ENCODE peak calls at places on chromosomes 12 and 14, in six cellular contexts. V, K, J, D, A and X are unnamed samples.

GRCh38 chr14:76904740-76905569 is 78.7 kb downstream of the LRRC74A start:
- DNase-seq in D (peak), A (no peak), K (peak), V (peak), J (peak), X (peak)

GRCh38 chr12:127655691-127656090 is 611.3 kb upstream of the TMEM132C start:
- DNase-seq in J (no peak), V (no peak), A (no peak), D (no peak), K (no peak), X (no peak)

GRCh38 chr14:100428727-100429126 is 105.6 kb downstream of the SLC25A47 start:
- DNase-seq in A (no peak), K (no peak), J (no peak), D (no peak), V (no peak), X (no peak)

GRCh38 chr12:71938728-71939385 is at the start of gene TPH2:
- DNase-seq in V (no peak), J (peak), A (no peak), D (peak), K (no peak), X (peak)

GRCh38 chr12:2845280-2845679 is 10.4 kb upstream of the NRIP2 start:
- DNase-seq in K (no peak), V (no peak), J (no peak), A (no peak), D (no peak), X (no peak)

GRCh38 chr14:63470877-63471565 is 72.2 kb downstream of the PPP2R5E start:
- DNase-seq in V (no peak), J (no peak), A (no peak), K (no peak), D (no peak), X (no peak)

GRCh38 chr12:46509135-46509534 is 136.6 kb upstream of the SLC38A2 start:
- DNase-seq in A (no peak), V (no peak), J (no peak), D (no peak), K (no peak), X (no peak)

GRCh38 chr12:57521475-57522018 is 1.1 kb upstream of the MBD6 start:
- DNase-seq in D (peak), V (no peak), A (no peak), J (no peak), K (no peak), X (peak)

GRCh38 chr14:92451755-92452154 is 61.8 kb upstream of the RIN3 start:
- DNase-seq in K (no peak), J (no peak), A (no peak), V (no peak), D (no peak), X (no peak)

GRCh38 chr12:113173081-113173698 is 12.1 kb downstream of the DDX54 start:
- DNase-seq in V (no peak), A (no peak), J (no peak), K (no peak), D (no peak), X (no peak)

GRCh38 chr12:115440438-115440837 is 756.5 kb upstream of the TBX3 start:
- DNase-seq in J (no peak), A (no peak), K (no peak), V (no peak), D (no peak), X (peak)

GRCh38 chr14:26966942-26967341 is 369.1 kb upstream of the NOVA1 start:
- DNase-seq in K (no peak), A (no peak), V (no peak), D (no peak), J (no peak), X (peak)

GRCh38 chr12:53050426-53051057 is 677 bp downstream of the TNS2 start:
- DNase-seq in D (no peak), K (no peak), J (no peak), A (no peak), V (no peak), X (no peak)

GRCh38 chr12:81375969-81376368 is 298.1 kb downstream of the ACSS3 start:
- DNase-seq in V (no peak), D (no peak), K (no peak), A (no peak), J (no peak), X (no peak)

GRCh38 chr14:104965561-104966231 is 12.5 kb downstream of the AHNAK2 start:
- DNase-seq in J (no peak), K (no peak), A (no peak), D (no peak), V (no peak), X (no peak)

GRCh38 chr14:33700052-33700451 is 250.8 kb downstream of the EGLN3 start:
- DNase-seq in J (no peak), D (no peak), V (no peak), A (no peak), K (no peak), X (no peak)

GRCh38 chr14:73651005-73651404 is 6.2 kb downstream of the DNAL1 start:
- DNase-seq in D (no peak), A (no peak), K (no peak), J (no peak), V (no peak), X (no peak)

GRCh38 chr12:98733667-98734350 is 88.7 kb downstream of the APAF1 start:
- DNase-seq in A (no peak), V (no peak), J (no peak), D (no peak), K (no peak), X (no peak)

GRCh38 chr14:23352506-23353432 is at the start of gene SLC22A17:
- DNase-seq in D (peak), K (peak), V (peak), J (peak), A (no peak), X (peak)

GRCh38 chr14:95664546-95664945 is 21.7 kb upstream of the TCL1B start:
- DNase-seq in D (no peak), K (peak), J (no peak), V (no peak), A (no peak), X (peak)

GRCh38 chr14:90060312-90060964 is 1.4 kb upstream of the KCNK13 start:
- DNase-seq in V (peak), D (peak), K (peak), A (no peak), J (peak), X (peak)

GRCh38 chr12:55830601-55831406 is 1.4 kb upstream of the DNAJC14 start:
- DNase-seq in J (no peak), A (no peak), D (peak), K (peak), V (peak), X (peak)

GRCh38 chr12:126483145-126484068 is 1418.2 kb downstream of the AACS start:
- DNase-seq in V (no peak), J (no peak), K (no peak), D (no peak), A (no peak), X (no peak)

GRCh38 chr12:117072736-117073475 is 26.3 kb downstream of the TESC start:
- DNase-seq in J (no peak), D (no peak), K (no peak), A (no peak), V (no peak), X (no peak)

GRCh38 chr14:33848706-33849454 is 102.0 kb downstream of the EGLN3 start:
- DNase-seq in D (peak), A (no peak), K (no peak), J (no peak), V (no peak), X (peak)

GRCh38 chr12:51028126-51028810 is 2.1 kb upstream of the SLC11A2 start:
- DNase-seq in K (peak), V (no peak), J (no peak), D (peak), A (no peak), X (peak)

GRCh38 chr12:97640826-97641225 is 178.2 kb downstream of the RMST start:
- DNase-seq in K (no peak), J (no peak), A (no peak), D (no peak), V (no peak), X (no peak)

GRCh38 chr12:30138483-30138882 is 354.7 kb upstream of the TMTC1 start:
- DNase-seq in D (no peak), A (no peak), V (no peak), K (no peak), J (no peak), X (no peak)

GRCh38 chr14:51341338-51341737 is 101.3 kb downstream of the TMX1 start:
- DNase-seq in J (no peak), K (no peak), V (no peak), A (no peak), D (no peak), X (no peak)

GRCh38 chr12:122984612-122985358 is 4.3 kb downstream of the ARL6IP4 start:
- DNase-seq in A (no peak), V (no peak), J (no peak), D (no peak), K (no peak), X (no peak)

GRCh38 chr12:114512351-114512750 is 106.4 kb upstream of the TBX5 start:
- DNase-seq in V (no peak), A (no peak), K (no peak), J (no peak), D (no peak), X (no peak)

GRCh38 chr12:39892146-39892545 is 213.7 kb downstream of the SLC2A13 start:
- DNase-seq in J (no peak), K (no peak), A (no peak), V (no peak), D (no peak), X (no peak)